ENCODE peak calls at places on chromosomes 16 and 17, in four cellular contexts. One of them, this sample, is unnamed.

GRCh38 chr17:63910096-63910495 is 962 bp downstream of the CSHL1 start:
- DNase-seq in mesenchymal stem cell: no peak
- DNase-seq in mesendoderm: no peak
- DNase-seq in SJSA1: no peak
- DNase-seq in this sample: no peak

GRCh38 chr17:5533486-5534315 is 47.3 kb downstream of the MIS12 start:
- DNase-seq in mesenchymal stem cell: no peak
- DNase-seq in SJSA1: no peak
- DNase-seq in mesendoderm: no peak
- DNase-seq in this sample: no peak

GRCh38 chr17:2853722-2854580 is 57.7 kb downstream of the RAP1GAP2 start:
- DNase-seq in SJSA1: peak; percentile 29
- DNase-seq in mesenchymal stem cell: peak; percentile 6
- DNase-seq in mesendoderm: peak; percentile 62
- DNase-seq in this sample: peak; percentile 15

GRCh38 chr16:31707743-31708335 is 165.8 kb upstream of the ZNF267 start:
- DNase-seq in SJSA1: no peak
- DNase-seq in mesenchymal stem cell: no peak
- DNase-seq in mesendoderm: no peak
- DNase-seq in this sample: no peak

GRCh38 chr17:50684612-50685333 is 22.9 kb downstream of the ANKRD40 start:
- DNase-seq in mesendoderm: peak; percentile 45
- DNase-seq in mesenchymal stem cell: no peak
- DNase-seq in SJSA1: no peak
- DNase-seq in this sample: no peak

GRCh38 chr17:31649302-31649701 is 209.7 kb downstream of the COPRS start:
- DNase-seq in SJSA1: no peak
- DNase-seq in mesenchymal stem cell: no peak
- DNase-seq in mesendoderm: no peak
- DNase-seq in this sample: no peak

GRCh38 chr17:75661531-75661930 is 5.4 kb downstream of the RECQL5 start:
- DNase-seq in mesendoderm: no peak
- DNase-seq in SJSA1: no peak
- DNase-seq in mesenchymal stem cell: no peak
- DNase-seq in this sample: no peak

GRCh38 chr17:2564876-2565275 is 28.6 kb upstream of the PAFAH1B1 start:
- DNase-seq in SJSA1: no peak
- DNase-seq in mesenchymal stem cell: no peak
- DNase-seq in mesendoderm: peak; percentile 34
- DNase-seq in this sample: no peak

GRCh38 chr17:37614391-37614790 is 5.2 kb upstream of the SYNRG start:
- DNase-seq in SJSA1: peak; percentile 4
- DNase-seq in mesendoderm: no peak
- DNase-seq in mesenchymal stem cell: peak; percentile 81
- DNase-seq in this sample: peak; percentile 54

GRCh38 chr17:38885044-38885727 is 15.3 kb downstream of the LASP1 start:
- DNase-seq in mesenchymal stem cell: no peak
- DNase-seq in SJSA1: no peak
- DNase-seq in mesendoderm: no peak
- DNase-seq in this sample: no peak

GRCh38 chr17:40316571-40317344 is 7.8 kb downstream of the RARA start:
- DNase-seq in mesendoderm: peak; percentile 85
- DNase-seq in mesenchymal stem cell: peak; percentile 86
- DNase-seq in SJSA1: peak; percentile 78
- DNase-seq in this sample: peak; percentile 85

GRCh38 chr16:79605999-79606398 is 5.5 kb upstream of the MAF start:
- DNase-seq in mesenchymal stem cell: peak; percentile 38
- DNase-seq in mesendoderm: peak; percentile 44
- DNase-seq in SJSA1: peak; percentile 33
- DNase-seq in this sample: no peak

GRCh38 chr16:30068750-30069574 is 3.4 kb downstream of the ALDOA start:
- DNase-seq in mesendoderm: peak; percentile 63
- DNase-seq in SJSA1: no peak
- DNase-seq in mesenchymal stem cell: peak; percentile 59
- DNase-seq in this sample: peak; percentile 58

GRCh38 chr17:57549996-57550395 is 195.1 kb downstream of the CCDC182 start:
- DNase-seq in mesenchymal stem cell: no peak
- DNase-seq in SJSA1: no peak
- DNase-seq in mesendoderm: no peak
- DNase-seq in this sample: no peak

GRCh38 chr16:1331712-1332617 is 1.5 kb upstream of the BAIAP3 start:
- DNase-seq in SJSA1: no peak
- DNase-seq in mesendoderm: peak; percentile 99
- DNase-seq in mesenchymal stem cell: peak; percentile 93
- DNase-seq in this sample: peak; percentile 32

GRCh38 chr16:30853758-30854157 is 40.1 kb downstream of the BCL7C start:
- DNase-seq in mesendoderm: no peak
- DNase-seq in mesenchymal stem cell: no peak
- DNase-seq in SJSA1: no peak
- DNase-seq in this sample: no peak

GRCh38 chr16:2005646-2006045 is 4.0 kb downstream of the ZNF598 start:
- DNase-seq in mesenchymal stem cell: no peak
- DNase-seq in SJSA1: no peak
- DNase-seq in mesendoderm: no peak
- DNase-seq in this sample: no peak

GRCh38 chr16:90061437-90061836 is 15.7 kb downstream of the PRDM7 start:
- DNase-seq in mesenchymal stem cell: no peak
- DNase-seq in mesendoderm: no peak
- DNase-seq in SJSA1: no peak
- DNase-seq in this sample: no peak

GRCh38 chr17:4607261-4607731 is 23.0 kb downstream of the SMTNL2 start:
- DNase-seq in mesendoderm: no peak
- DNase-seq in SJSA1: no peak
- DNase-seq in mesenchymal stem cell: no peak
- DNase-seq in this sample: no peak

GRCh38 chr17:51487947-51488346 is 227.6 kb downstream of the UTP18 start:
- DNase-seq in mesendoderm: peak; percentile 78
- DNase-seq in SJSA1: no peak
- DNase-seq in mesenchymal stem cell: no peak
- DNase-seq in this sample: no peak

GRCh38 chr16:68719993-68720489 is 17.1 kb upstream of the CDH1 start:
- DNase-seq in mesenchymal stem cell: no peak
- DNase-seq in SJSA1: no peak
- DNase-seq in mesendoderm: no peak
- DNase-seq in this sample: no peak

GRCh38 chr17:30095507-30096244 is 20.9 kb upstream of the NSRP1 start:
- DNase-seq in SJSA1: peak; percentile 64
- DNase-seq in mesendoderm: peak; percentile 77
- DNase-seq in mesenchymal stem cell: peak; percentile 86
- DNase-seq in this sample: peak; percentile 91

GRCh38 chr17:78112508-78113471 is 15.8 kb downstream of the TMC6 start:
- DNase-seq in SJSA1: peak; percentile 73
- DNase-seq in mesendoderm: peak; percentile 74
- DNase-seq in mesenchymal stem cell: peak; percentile 53
- DNase-seq in this sample: peak; percentile 67

GRCh38 chr16:17832738-17833137 is 362.0 kb upstream of the XYLT1 start:
- DNase-seq in SJSA1: no peak
- DNase-seq in mesenchymal stem cell: no peak
- DNase-seq in mesendoderm: no peak
- DNase-seq in this sample: no peak

GRCh38 chr17:4604111-4604644 is 19.8 kb downstream of the SMTNL2 start:
- DNase-seq in mesenchymal stem cell: peak; percentile 43
- DNase-seq in mesendoderm: no peak
- DNase-seq in SJSA1: no peak
- DNase-seq in this sample: peak; percentile 83

GRCh38 chr17:18043491-18043890 is 4.3 kb downstream of the GID4 start:
- DNase-seq in SJSA1: no peak
- DNase-seq in mesenchymal stem cell: peak; percentile 30
- DNase-seq in mesendoderm: peak; percentile 35
- DNase-seq in this sample: peak; percentile 45

GRCh38 chr17:68199837-68200688 is 47.8 kb upstream of the AMZ2 start:
- DNase-seq in mesenchymal stem cell: peak; percentile 33
- DNase-seq in mesendoderm: peak; percentile 3
- DNase-seq in SJSA1: no peak
- DNase-seq in this sample: no peak

GRCh38 chr17:61362852-61363600 is 36.6 kb upstream of the TBX2 start:
- DNase-seq in mesenchymal stem cell: no peak
- DNase-seq in SJSA1: no peak
- DNase-seq in mesendoderm: no peak
- DNase-seq in this sample: no peak

GRCh38 chr16:11635127-11635652 is 33.1 kb upstream of the SNN start:
- DNase-seq in mesendoderm: no peak
- DNase-seq in mesenchymal stem cell: no peak
- DNase-seq in SJSA1: no peak
- DNase-seq in this sample: no peak

GRCh38 chr16:11632455-11632921 is 35.8 kb upstream of the SNN start:
- DNase-seq in mesenchymal stem cell: peak; percentile 89
- DNase-seq in mesendoderm: peak; percentile 58
- DNase-seq in SJSA1: peak; percentile 77
- DNase-seq in this sample: peak; percentile 96

GRCh38 chr16:11635679-11636171 is 32.5 kb upstream of the SNN start:
- DNase-seq in SJSA1: no peak
- DNase-seq in mesendoderm: no peak
- DNase-seq in mesenchymal stem cell: no peak
- DNase-seq in this sample: no peak

GRCh38 chr16:11633113-11633512 is 35.1 kb upstream of the SNN start:
- DNase-seq in mesendoderm: no peak
- DNase-seq in mesenchymal stem cell: no peak
- DNase-seq in SJSA1: no peak
- DNase-seq in this sample: no peak

GRCh38 chr16:11634307-11634706 is 33.9 kb upstream of the SNN start:
- DNase-seq in mesenchymal stem cell: no peak
- DNase-seq in mesendoderm: no peak
- DNase-seq in SJSA1: no peak
- DNase-seq in this sample: no peak
- H3K27me3 ChIP-seq in mesenchymal stem cell: peaks cover 5% of the 10 kb centered on the region
- H3K27me3 ChIP-seq in mesendoderm: no peaks in the 10 kb centered on the region
- H3K27me3 ChIP-seq in SJSA1: no peaks in the 10 kb centered on the region
- H3K27me3 ChIP-seq in this sample: no peaks in the 10 kb centered on the region

DNA sequence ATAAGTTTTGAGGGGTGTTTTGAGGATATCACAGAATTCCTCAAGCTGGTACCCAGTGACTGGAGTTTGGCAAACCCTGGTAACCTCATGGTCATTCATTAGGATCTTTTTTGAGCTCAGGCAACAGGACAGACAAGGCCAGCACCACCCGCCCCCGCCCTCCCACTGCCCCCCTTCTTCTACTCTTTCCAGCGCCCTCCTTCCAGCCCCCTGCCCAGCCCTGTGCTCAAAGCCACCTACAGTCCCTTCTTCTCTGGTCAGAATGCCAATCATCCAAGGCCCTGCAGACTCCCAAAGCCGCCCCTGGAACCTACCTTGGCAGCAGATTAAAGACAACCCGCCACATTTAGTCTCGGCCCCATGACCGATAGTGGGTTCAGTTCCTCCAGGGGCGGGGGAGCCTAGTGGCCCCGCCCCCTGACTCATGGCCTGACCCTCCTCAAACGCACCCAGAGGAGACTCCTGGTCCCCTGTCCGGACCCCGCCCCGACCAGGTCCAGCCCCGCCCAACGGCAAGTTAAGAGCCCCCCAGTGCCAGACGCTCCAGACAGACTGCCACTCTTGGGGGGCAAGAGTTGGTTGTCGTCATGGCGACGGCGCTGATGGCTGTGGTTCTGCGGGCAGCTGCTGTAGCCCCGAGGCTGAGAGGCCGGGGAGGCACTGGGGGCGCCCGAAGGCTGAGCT is at the start of gene NAGS:
- DNase-seq in mesenchymal stem cell: no peak
- DNase-seq in mesendoderm: peak; percentile 37
- DNase-seq in SJSA1: no peak
- DNase-seq in this sample: no peak
- H3K4me3 ChIP-seq in mesenchymal stem cell: peak within 1 kb of the TSS; percentile 81
- H3K4me3 ChIP-seq in mesendoderm: no peak within 1 kb of the TSS
- H3K4me3 ChIP-seq in SJSA1: no peak within 1 kb of the TSS
- H3K4me3 ChIP-seq in this sample: peak within 1 kb of the TSS; percentile 81

GRCh38 chr16:86224126-86224525 is 286.2 kb upstream of the FOXF1 start:
- DNase-seq in mesendoderm: no peak
- DNase-seq in mesenchymal stem cell: no peak
- DNase-seq in SJSA1: peak; percentile 33
- DNase-seq in this sample: peak; percentile 13
- H3K27me3 ChIP-seq in mesendoderm: no peaks in the 10 kb centered on the region
- H3K27me3 ChIP-seq in mesenchymal stem cell: peaks cover 54% of the 10 kb centered on the region
- H3K27me3 ChIP-seq in SJSA1: no peaks in the 10 kb centered on the region
- H3K27me3 ChIP-seq in this sample: peaks cover 10% of the 10 kb centered on the region

GRCh38 chr16:53456625-53457024 is 22.4 kb downstream of the RBL2 start:
- DNase-seq in mesenchymal stem cell: no peak
- DNase-seq in mesendoderm: peak; percentile 5
- DNase-seq in SJSA1: no peak
- DNase-seq in this sample: no peak

GRCh38 chr16:53457670-53458069 is 23.4 kb downstream of the RBL2 start:
- DNase-seq in mesenchymal stem cell: no peak
- DNase-seq in SJSA1: no peak
- DNase-seq in mesendoderm: peak; percentile 36
- DNase-seq in this sample: no peak

DNA sequence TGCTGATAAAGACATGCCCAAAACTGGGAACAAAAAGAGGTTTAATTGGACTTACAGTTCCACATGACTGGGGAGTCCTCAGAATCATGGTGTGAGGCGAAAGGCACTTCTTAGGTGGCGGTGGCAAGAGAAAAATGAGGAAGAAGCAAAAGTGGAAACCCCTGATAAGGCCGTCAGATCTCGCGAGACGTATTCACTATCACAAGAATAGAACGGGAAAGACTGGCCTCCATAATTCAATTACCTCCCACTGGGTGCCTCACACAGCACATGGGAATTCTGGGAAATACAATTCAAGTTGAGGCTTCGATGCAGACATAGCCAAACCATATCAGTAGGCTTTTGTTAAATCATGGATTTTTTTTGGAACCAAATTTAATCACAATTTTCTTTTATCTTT is 24.4 kb downstream of the RBL2 start:
- DNase-seq in SJSA1: no peak
- DNase-seq in mesenchymal stem cell: no peak
- DNase-seq in mesendoderm: peak; percentile 58
- DNase-seq in this sample: no peak
- H3K4me3 ChIP-seq in SJSA1: no peak overlapping the region
- H3K4me3 ChIP-seq in mesenchymal stem cell: no peak overlapping the region
- H3K4me3 ChIP-seq in mesendoderm: no peak overlapping the region
- H3K4me3 ChIP-seq in this sample: no peak overlapping the region

This sample was measured in adipocyte.